ENCODE peak calls at places on chromosome 11, in nine cellular contexts. E, A, F, Y, X, V, O, J and T are unnamed samples.

GRCh38 chr11:47143322-47143721 is 33.4 kb downstream of the ARFGAP2 start:
- DNase-seq in E (no peak), A (peak; percentile 97), F (peak; percentile 59), Y (peak; percentile 49), X (no peak), V (no peak), O (peak; percentile 88), J (no peak), T (no peak)

GRCh38 chr11:69949327-69949726 is 128.8 kb upstream of the ANO1 start:
- DNase-seq in E (no peak), A (peak; percentile 95), F (no peak), Y (no peak), X (no peak), V (peak; percentile 97), O (peak; percentile 56), J (no peak), T (no peak)

GRCh38 chr11:82680252-82680651 is 53.4 kb downstream of the FAM181B start:
- DNase-seq in E (no peak), A (no peak), F (no peak), Y (no peak), X (no peak), V (no peak), O (no peak), J (peak; percentile 78), T (no peak)

GRCh38 chr11:43546561-43547410 is 133.8 kb upstream of the HSD17B12 start:
- DNase-seq in E (no peak), A (no peak), F (no peak), Y (no peak), X (no peak), V (no peak), O (no peak), J (no peak), T (no peak)

GRCh38 chr11:125370561-125371389 is 125.3 kb downstream of the FEZ1 start:
- DNase-seq in E (no peak), A (no peak), F (no peak), Y (no peak), X (no peak), V (no peak), O (no peak), J (no peak), T (no peak)

GRCh38 chr11:69504127-69504526 is 22.7 kb downstream of the LINC01488 start:
- DNase-seq in E (no peak), A (no peak), F (no peak), Y (no peak), X (no peak), V (no peak), O (no peak), J (no peak), T (no peak)

GRCh38 chr11:70139785-70140410 is 61.8 kb downstream of the ANO1 start:
- DNase-seq in E (no peak), A (no peak), F (no peak), Y (no peak), X (no peak), V (no peak), O (no peak), J (no peak), T (no peak)

GRCh38 chr11:124769804-124770774 is 8.0 kb upstream of the ESAM start:
- DNase-seq in E (no peak), A (peak; percentile 35), F (no peak), Y (no peak), X (no peak), V (no peak), O (peak; percentile 36), J (no peak), T (no peak)

GRCh38 chr11:126140106-126140931 is 71.1 kb downstream of the RPUSD4 start:
- DNase-seq in E (no peak), A (no peak), F (no peak), Y (no peak), X (no peak), V (no peak), O (peak; percentile 45), J (no peak), T (no peak)

GRCh38 chr11:32713496-32713895 is 81.0 kb downstream of the CCDC73 start:
- DNase-seq in E (peak; percentile 1), A (no peak), F (no peak), Y (no peak), X (no peak), V (no peak), O (peak; percentile 20), J (no peak), T (no peak)

GRCh38 chr11:104907521-104908185 is 9.4 kb upstream of the CASP12 start:
- DNase-seq in E (no peak), A (peak; percentile 94), F (no peak), Y (no peak), X (no peak), V (no peak), O (peak; percentile 85), J (no peak), T (no peak)

GRCh38 chr11:104908186-104908531 is 9.9 kb upstream of the CASP12 start:
- DNase-seq in E (no peak), A (no peak), F (no peak), Y (no peak), X (no peak), V (no peak), O (no peak), J (no peak), T (no peak)

DNA sequence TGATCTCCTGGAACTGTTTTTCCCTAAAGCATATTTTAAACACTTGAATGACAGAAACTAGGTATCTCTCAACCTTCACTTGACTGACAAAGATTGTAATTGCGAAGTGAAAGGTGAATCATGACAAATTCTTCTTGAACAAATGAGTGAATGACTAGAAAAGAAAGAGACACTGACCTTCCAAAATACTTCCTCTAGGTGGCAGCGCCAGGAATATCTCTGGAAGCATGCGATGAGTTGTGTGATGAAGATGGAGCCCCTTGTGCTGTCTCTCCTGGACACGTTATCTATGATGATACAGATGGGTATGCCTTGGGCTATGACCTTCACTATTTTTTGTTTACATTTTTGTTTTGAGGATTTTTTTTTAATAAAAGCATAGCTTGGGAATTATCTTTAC is 7.0 kb upstream of the CASP12 start:
- DNase-seq in E (no peak), A (no peak), F (no peak), Y (no peak), X (no peak), V (no peak), O (no peak), J (no peak), T (no peak)
- TF ChIP-seq CTCF in E (peak; percentile 19), A (no peak), F (peak; percentile 7), Y (no peak), X (no peak), V (no peak), O (no peak), J (no peak), T (no peak)

GRCh38 chr11:31690041-31690440 is 121.1 kb downstream of the PAX6 start:
- DNase-seq in E (no peak), A (peak; percentile 24), F (no peak), Y (no peak), X (no peak), V (no peak), O (peak; percentile 23), J (no peak), T (no peak)
- H3K4me1 ChIP-seq in E (no peaks in the 10 kb centered on the region), A (no peaks in the 10 kb centered on the region), F (no peaks in the 10 kb centered on the region), Y (no peaks in the 10 kb centered on the region), X (no peaks in the 10 kb centered on the region), V (peaks cover 6% of the 10 kb centered on the region), O (no peaks in the 10 kb centered on the region), J (no peaks in the 10 kb centered on the region), T (no peaks in the 10 kb centered on the region)

GRCh38 chr11:45537617-45538016 is 127.8 kb downstream of the CHST1 start:
- DNase-seq in E (no peak), A (peak; percentile 2), F (no peak), Y (no peak), X (no peak), V (no peak), O (no peak), J (no peak), T (no peak)

GRCh38 chr11:45538939-45539338 is 126.5 kb downstream of the CHST1 start:
- DNase-seq in E (no peak), A (no peak), F (no peak), Y (no peak), X (no peak), V (no peak), O (no peak), J (no peak), T (no peak)

GRCh38 chr11:45541693-45542434 is 123.6 kb downstream of the CHST1 start:
- DNase-seq in E (no peak), A (no peak), F (no peak), Y (no peak), X (no peak), V (no peak), O (no peak), J (no peak), T (no peak)

GRCh38 chr11:45535033-45535432 is 130.4 kb downstream of the CHST1 start:
- DNase-seq in E (no peak), A (no peak), F (no peak), Y (no peak), X (no peak), V (no peak), O (no peak), J (no peak), T (no peak)

DNA sequence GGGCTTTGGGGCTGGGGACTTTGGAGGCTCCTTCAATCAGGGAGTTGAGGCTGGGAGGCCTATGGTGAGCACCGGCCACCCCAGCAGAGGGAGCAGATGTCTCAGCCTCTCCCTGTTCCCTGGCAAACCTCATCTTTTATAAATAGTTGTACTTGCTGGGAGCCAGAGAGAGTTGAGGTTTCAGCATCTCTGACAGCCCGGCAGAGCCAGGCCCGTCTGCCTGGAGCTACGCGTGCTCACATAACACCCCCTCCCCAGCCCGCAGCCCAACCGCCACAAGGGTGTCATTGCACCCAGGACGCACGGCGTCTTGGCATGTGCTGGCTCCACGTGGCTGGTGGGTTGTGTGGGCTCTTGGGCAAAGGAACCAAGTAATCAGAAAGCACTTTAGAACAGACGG is 127.1 kb downstream of the CHST1 start:
- DNase-seq in E (no peak), A (no peak), F (no peak), Y (peak; percentile 16), X (peak; percentile 22), V (no peak), O (no peak), J (no peak), T (no peak)
- TF ChIP-seq CTCF in E (no peak), A (no peak), F (peak; percentile 13), Y (peak; percentile 41), X (peak; percentile 42), V (no peak), O (no peak), J (no peak), T (no peak)

GRCh38 chr11:76609736-76610370 is 60.7 kb downstream of the LRRC32 start:
- DNase-seq in E (no peak), A (no peak), F (no peak), Y (peak; percentile 5), X (no peak), V (no peak), O (no peak), J (no peak), T (no peak)

GRCh38 chr11:76607431-76607830 is 63.1 kb downstream of the LRRC32 start:
- DNase-seq in E (no peak), A (no peak), F (no peak), Y (no peak), X (no peak), V (no peak), O (no peak), J (no peak), T (no peak)

GRCh38 chr11:76612226-76612625 is 58.3 kb downstream of the LRRC32 start:
- DNase-seq in E (no peak), A (no peak), F (no peak), Y (no peak), X (no peak), V (no peak), O (no peak), J (no peak), T (no peak)

GRCh38 chr11:76610871-76611475 is 59.6 kb downstream of the LRRC32 start:
- DNase-seq in E (no peak), A (no peak), F (peak; percentile 69), Y (peak; percentile 74), X (no peak), V (no peak), O (no peak), J (no peak), T (no peak)

GRCh38 chr11:76610371-76610770 is 60.2 kb downstream of the LRRC32 start:
- DNase-seq in E (no peak), A (no peak), F (no peak), Y (peak; percentile 4), X (no peak), V (no peak), O (no peak), J (no peak), T (no peak)
- H3K4me1 ChIP-seq in E (peaks cover 25% of the 10 kb centered on the region), A (no peaks in the 10 kb centered on the region), F (peaks cover 3% of the 10 kb centered on the region), Y (peaks cover 50% of the 10 kb centered on the region), X (no peaks in the 10 kb centered on the region), V (no peaks in the 10 kb centered on the region), O (peaks cover 12% of the 10 kb centered on the region), J (peaks cover 8% of the 10 kb centered on the region), T (no peaks in the 10 kb centered on the region)